ENCODE peak calls at places on chromosomes 12 and 14, in eight cellular contexts. O, E, X, Y, M, A, N and S are unnamed samples.

GRCh38 chr14:50425816-50426215 is 29.1 kb upstream of the CDKL1 start:
- DNase-seq in N (no peak), O (peak), A (no peak), Y (no peak), E (no peak), X (no peak), M (no peak), S (no peak)

GRCh38 chr12:123931686-123932321 is 40.8 kb downstream of the CCDC92 start:
- DNase-seq in M (peak), Y (no peak), O (no peak), N (no peak), A (no peak), E (no peak), X (no peak), S (no peak)

GRCh38 chr12:49369723-49370145 is 2.5 kb downstream of the SPATS2 start:
- DNase-seq in O (peak), A (no peak), Y (peak), N (no peak), X (no peak), E (peak), M (peak), S (no peak)

GRCh38 chr14:77000340-77001235 is 27.9 kb downstream of the IRF2BPL start:
- DNase-seq in E (no peak), Y (peak), M (no peak), N (no peak), X (peak), A (no peak), O (peak), S (no peak)

GRCh38 chr12:114982760-114983159 is 298.8 kb upstream of the TBX3 start:
- DNase-seq in X (no peak), E (no peak), A (no peak), M (no peak), Y (no peak), N (no peak), O (no peak), S (no peak)

GRCh38 chr14:95765016-95765415 is 51.1 kb upstream of the TCL1A start:
- DNase-seq in O (no peak), Y (no peak), E (no peak), X (no peak), M (no peak), A (no peak), N (no peak), S (no peak)

GRCh38 chr14:24690492-24690891 is 56.5 kb upstream of the GZMB start:
- DNase-seq in A (no peak), O (no peak), Y (peak), N (no peak), M (no peak), E (no peak), X (no peak), S (no peak)

GRCh38 chr12:65308601-65309071 is 30.2 kb downstream of the MSRB3 start:
- DNase-seq in O (peak), X (no peak), E (no peak), Y (peak), M (no peak), N (no peak), A (no peak), S (no peak)

GRCh38 chr12:132955094-132955932 is 793 bp downstream of the ZNF605 start:
- DNase-seq in Y (peak), O (peak), N (no peak), X (peak), E (no peak), M (peak), A (no peak), S (no peak)